ENCODE peak calls at places on chromosomes 1 and 21, in four cellular contexts. U is left ventricle myocardium inferior, Z is GM23338, V is brain microvascular endothelial cell. W is an unnamed sample.

GRCh38 chr21:42289926-42290325 is 25.3 kb downstream of the TFF3 start:
- DNase-seq in U (peak; percentile 43), Z (no peak), V (no peak), W (no peak)

GRCh38 chr21:43355925-43356289 is 71.0 kb downstream of the SIK1 start:
- DNase-seq in U (no peak), Z (no peak), V (no peak), W (no peak)

GRCh38 chr1:64959973-64960372 is 6.4 kb downstream of the JAK1 start:
- DNase-seq in U (no peak), Z (no peak), V (no peak), W (no peak)

GRCh38 chr1:85576256-85576641 is 4.3 kb upstream of the CCN1 start:
- DNase-seq in U (no peak), Z (no peak), V (no peak), W (peak; percentile 89)

GRCh38 chr1:179803916-179804315 is 60.8 kb downstream of the FAM163A start:
- DNase-seq in U (no peak), Z (no peak), V (no peak), W (peak; percentile 25)

GRCh38 chr1:244844155-244845121 is 9.0 kb downstream of the COX20 start:
- DNase-seq in U (no peak), Z (no peak), V (no peak), W (no peak)

GRCh38 chr1:246153796-246154212 is 353.3 kb downstream of the SMYD3 start:
- DNase-seq in U (no peak), Z (no peak), V (no peak), W (peak; percentile 9)

GRCh38 chr21:42614391-42614790 is 39.0 kb upstream of the PDE9A start:
- DNase-seq in U (no peak), Z (no peak), V (no peak), W (no peak)

GRCh38 chr1:72284084-72284397 is 1.7 kb upstream of the NEGR1 start:
- DNase-seq in U (no peak), Z (peak; percentile 70), V (no peak), W (no peak)

GRCh38 chr21:46220847-46221246 is 7.7 kb downstream of the LSS start:
- DNase-seq in U (no peak), Z (no peak), V (no peak), W (no peak)

GRCh38 chr1:223474804-223475203 is 81.6 kb downstream of the CCDC185 start:
- DNase-seq in U (no peak), Z (no peak), V (no peak), W (no peak)

GRCh38 chr1:19121192-19121591 is 88.9 kb downstream of the UBR4 start:
- DNase-seq in U (no peak), Z (no peak), V (no peak), W (no peak)

GRCh38 chr1:94980049-94980908 is 53.4 kb upstream of the CNN3 start:
- DNase-seq in U (no peak), Z (no peak), V (no peak), W (peak; percentile 64)

GRCh38 chr1:151327903-151328674 is 873 bp upstream of the PI4KB start:
- DNase-seq in U (no peak), Z (peak; percentile 68), V (no peak), W (no peak)

GRCh38 chr21:34222031-34222335 is 141.8 kb upstream of the KCNE2 start:
- DNase-seq in U (no peak), Z (no peak), V (no peak), W (no peak)

GRCh38 chr21:34221331-34222030 is 142.3 kb upstream of the KCNE2 start:
- DNase-seq in U (no peak), Z (no peak), V (no peak), W (no peak)

GRCh38 chr21:34229361-34229760 is 134.4 kb upstream of the KCNE2 start:
- DNase-seq in U (no peak), Z (no peak), V (no peak), W (no peak)

GRCh38 chr21:34223376-34223775 is 140.4 kb upstream of the KCNE2 start:
- DNase-seq in U (no peak), Z (no peak), V (no peak), W (no peak)

DNA sequence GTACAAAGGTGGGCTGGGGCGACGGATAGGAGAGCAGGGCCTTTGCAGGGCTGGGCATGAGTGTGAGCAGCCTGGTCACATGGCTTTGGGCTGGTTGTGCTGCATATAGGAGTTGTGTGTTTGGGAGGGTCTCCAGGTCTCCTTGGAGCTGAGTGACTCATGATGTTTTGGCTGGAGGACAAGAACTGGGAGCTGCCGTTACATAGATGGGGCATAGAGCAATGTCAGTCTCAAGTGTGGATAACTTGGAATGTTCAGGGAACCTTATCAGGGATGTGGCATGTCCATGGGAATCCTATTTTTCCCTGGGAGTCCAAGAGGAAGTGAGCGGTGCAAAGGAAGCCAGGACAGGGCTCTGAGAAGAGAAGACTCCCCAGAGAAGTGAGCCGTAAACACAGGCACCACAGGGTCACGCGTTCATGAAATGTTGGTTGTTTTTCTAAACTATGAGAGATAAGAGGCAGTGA is 136.4 kb upstream of the KCNE2 start:
- DNase-seq in U (no peak), Z (no peak), V (peak; percentile 70), W (peak; percentile 72)
- H3K4me3 ChIP-seq in U (no peak overlapping the region), Z (no peak overlapping the region), V (no peak overlapping the region), W (no peak overlapping the region)

GRCh38 chr1:200916152-200916551 is 21.5 kb downstream of the INAVA start:
- DNase-seq in U (no peak), Z (peak; percentile 93), V (no peak), W (no peak)
- TF ChIP-seq CTCF in U (no peak), Z (peak; percentile 99), V (peak; percentile 41), W (no peak)

DNA sequence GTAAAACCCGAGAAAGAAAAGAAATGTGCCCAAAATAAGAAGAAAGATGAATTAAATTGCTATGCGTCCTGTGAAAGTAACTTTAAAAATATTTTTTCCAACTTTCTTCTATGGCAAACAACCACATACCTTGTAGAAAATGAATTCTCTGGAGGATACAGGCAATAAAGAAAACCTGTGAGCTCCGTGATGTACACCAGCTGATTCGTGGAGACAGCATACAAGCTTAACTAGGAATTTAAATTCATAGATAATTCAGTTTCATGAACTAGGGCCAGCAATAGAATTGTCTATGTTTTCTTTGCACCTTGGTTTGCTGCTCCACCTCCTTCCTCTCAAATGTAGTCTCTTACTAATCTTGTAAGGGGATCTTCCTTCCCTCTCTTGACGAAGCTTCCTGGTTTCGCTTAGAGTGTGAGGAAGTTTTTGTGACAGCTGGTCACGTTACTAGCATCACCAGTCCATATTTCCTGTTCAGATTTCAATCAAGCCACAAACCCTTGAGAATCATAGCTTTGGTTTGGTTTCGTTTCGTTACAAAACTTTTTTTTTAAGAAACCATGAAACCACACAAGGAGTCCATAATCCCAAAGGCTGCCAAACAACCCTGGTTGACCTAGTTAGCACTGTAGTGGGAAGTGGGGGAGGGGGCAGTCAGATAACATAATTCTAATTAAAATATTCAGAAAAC is 35.8 kb downstream of the GREM2 start:
- DNase-seq in U (no peak), Z (peak; percentile 9), V (peak; percentile 31), W (peak; percentile 63)
- H3K4me3 ChIP-seq in U (peak overlapping the region; percentile 39), Z (no peak overlapping the region), V (peak overlapping the region; percentile 28), W (peak overlapping the region; percentile 55)

GRCh38 chr1:172951728-172952365 is 98.9 kb downstream of the TNFSF18 start:
- DNase-seq in U (no peak), Z (no peak), V (no peak), W (peak; percentile 86)

GRCh38 chr1:172954476-172955150 is 96.1 kb downstream of the TNFSF18 start:
- DNase-seq in U (no peak), Z (no peak), V (no peak), W (no peak)

GRCh38 chr1:172955161-172955821 is 95.5 kb downstream of the TNFSF18 start:
- DNase-seq in U (no peak), Z (no peak), V (peak; percentile 71), W (no peak)

GRCh38 chr1:172950528-172950927 is 100.2 kb downstream of the TNFSF18 start:
- DNase-seq in U (no peak), Z (no peak), V (no peak), W (no peak)

DNA sequence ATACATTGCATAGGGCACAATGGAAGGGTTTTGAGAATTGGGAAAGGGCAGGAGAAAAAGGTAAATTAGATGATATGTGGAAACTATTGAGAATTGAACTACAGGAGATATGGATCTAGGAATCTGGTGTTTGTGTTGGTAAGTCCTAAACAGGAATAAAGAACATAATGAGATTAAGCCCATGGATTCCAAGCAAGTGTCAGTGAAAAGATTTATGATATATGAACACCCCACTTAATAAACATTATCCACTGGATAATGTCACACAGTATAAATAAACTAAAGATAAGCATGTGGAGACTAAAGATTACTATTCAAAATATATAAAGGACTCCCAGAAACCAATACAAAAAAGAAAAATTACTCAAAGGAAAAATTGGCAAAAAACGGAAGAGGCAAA is 98.2 kb downstream of the TNFSF18 start:
- DNase-seq in U (no peak), Z (no peak), V (no peak), W (peak; percentile 58)
- TF ChIP-seq CTCF in U (no peak), Z (no peak), V (no peak), W (no peak)

DNA sequence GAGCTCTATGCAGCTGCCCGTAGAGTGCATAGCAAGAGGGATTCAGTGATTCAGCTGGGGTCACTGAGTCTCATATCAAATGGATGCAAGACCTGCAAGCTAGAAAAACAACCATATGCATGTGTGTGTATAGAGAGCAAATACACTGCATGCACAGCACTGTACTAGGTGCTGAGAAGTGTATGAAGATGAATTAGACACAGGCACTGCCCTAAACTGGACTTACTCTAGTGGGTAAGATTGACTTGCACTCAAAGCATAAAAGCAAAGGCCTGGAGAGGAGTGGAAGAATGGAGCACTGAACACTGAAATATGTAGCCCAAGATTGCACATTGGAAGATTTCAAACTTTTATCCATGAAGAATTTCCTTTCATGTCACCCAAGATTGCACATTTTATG is 5.5 kb upstream of the GBP1 start:
- DNase-seq in U (no peak), Z (no peak), V (no peak), W (no peak)
- H3K4me3 ChIP-seq in U (peak overlapping the region; percentile 50), Z (no peak overlapping the region), V (no peak overlapping the region), W (no peak overlapping the region)

W was measured in fibroblast of the aortic adventitia.